ENCODE peak calls at places on chromosomes 6 and 20, in eight cellular contexts. One of them, this sample, is unnamed.

GRCh38 chr6:74066168-74066871 is 370.3 kb downstream of the CD109 start:
- DNase-seq in astrocyte of the cerebellum: no peak
- DNase-seq in omental fat pad: no peak
- DNase-seq in nephron progenitor cell: no peak
- DNase-seq in osteocyte: no peak
- DNase-seq in K562: no peak
- DNase-seq in tibial artery: no peak
- DNase-seq in left ventricle myocardium inferior: no peak
- DNase-seq in this sample: no peak

GRCh38 chr6:89828988-89829590 is 591 bp upstream of the CASP8AP2 start:
- DNase-seq in K562: no peak
- DNase-seq in tibial artery: no peak
- DNase-seq in left ventricle myocardium inferior: no peak
- DNase-seq in astrocyte of the cerebellum: no peak
- DNase-seq in osteocyte: no peak
- DNase-seq in nephron progenitor cell: no peak
- DNase-seq in omental fat pad: no peak
- DNase-seq in this sample: peak

GRCh38 chr20:1280421-1281102 is 14.5 kb downstream of the SNPH start:
- DNase-seq in K562: no peak
- DNase-seq in osteocyte: peak
- DNase-seq in omental fat pad: no peak
- DNase-seq in tibial artery: no peak
- DNase-seq in nephron progenitor cell: no peak
- DNase-seq in left ventricle myocardium inferior: no peak
- DNase-seq in astrocyte of the cerebellum: no peak
- DNase-seq in this sample: no peak

GRCh38 chr6:157274471-157275226 is 48.7 kb downstream of the TMEM242 start:
- DNase-seq in K562: peak
- DNase-seq in nephron progenitor cell: peak
- DNase-seq in left ventricle myocardium inferior: peak
- DNase-seq in tibial artery: peak
- DNase-seq in astrocyte of the cerebellum: peak
- DNase-seq in osteocyte: peak
- DNase-seq in omental fat pad: peak
- DNase-seq in this sample: peak

GRCh38 chr20:19275038-19275629 is 62.7 kb downstream of the SLC24A3 start:
- DNase-seq in astrocyte of the cerebellum: no peak
- DNase-seq in nephron progenitor cell: no peak
- DNase-seq in left ventricle myocardium inferior: no peak
- DNase-seq in omental fat pad: no peak
- DNase-seq in tibial artery: no peak
- DNase-seq in K562: no peak
- DNase-seq in osteocyte: no peak
- DNase-seq in this sample: no peak

GRCh38 chr6:157187182-157188093 is 135.9 kb downstream of the TMEM242 start:
- DNase-seq in left ventricle myocardium inferior: no peak
- DNase-seq in osteocyte: no peak
- DNase-seq in astrocyte of the cerebellum: no peak
- DNase-seq in nephron progenitor cell: peak
- DNase-seq in K562: no peak
- DNase-seq in omental fat pad: no peak
- DNase-seq in tibial artery: no peak
- DNase-seq in this sample: no peak

GRCh38 chr20:18847226-18847625 is 33.6 kb downstream of the SCP2D1 start:
- DNase-seq in omental fat pad: no peak
- DNase-seq in tibial artery: no peak
- DNase-seq in left ventricle myocardium inferior: no peak
- DNase-seq in osteocyte: no peak
- DNase-seq in astrocyte of the cerebellum: no peak
- DNase-seq in K562: no peak
- DNase-seq in nephron progenitor cell: no peak
- DNase-seq in this sample: no peak

GRCh38 chr6:137223370-137224131 is 4.4 kb upstream of the IFNGR1 start:
- DNase-seq in omental fat pad: no peak
- DNase-seq in astrocyte of the cerebellum: no peak
- DNase-seq in K562: peak
- DNase-seq in left ventricle myocardium inferior: no peak
- DNase-seq in osteocyte: no peak
- DNase-seq in tibial artery: peak
- DNase-seq in nephron progenitor cell: no peak
- DNase-seq in this sample: peak

GRCh38 chr20:5996765-5997164 is 46.3 kb downstream of the MCM8 start:
- DNase-seq in left ventricle myocardium inferior: no peak
- DNase-seq in tibial artery: no peak
- DNase-seq in astrocyte of the cerebellum: no peak
- DNase-seq in nephron progenitor cell: no peak
- DNase-seq in osteocyte: no peak
- DNase-seq in omental fat pad: no peak
- DNase-seq in K562: no peak
- DNase-seq in this sample: peak

GRCh38 chr6:17289491-17290106 is 8.4 kb downstream of the RBM24 start:
- DNase-seq in omental fat pad: no peak
- DNase-seq in nephron progenitor cell: no peak
- DNase-seq in tibial artery: peak
- DNase-seq in osteocyte: no peak
- DNase-seq in astrocyte of the cerebellum: no peak
- DNase-seq in K562: no peak
- DNase-seq in left ventricle myocardium inferior: peak
- DNase-seq in this sample: no peak

GRCh38 chr20:3000852-3001523 is 42.4 kb upstream of the GNRH2 start:
- DNase-seq in K562: peak
- DNase-seq in nephron progenitor cell: no peak
- DNase-seq in astrocyte of the cerebellum: no peak
- DNase-seq in left ventricle myocardium inferior: no peak
- DNase-seq in tibial artery: no peak
- DNase-seq in omental fat pad: no peak
- DNase-seq in osteocyte: no peak
- DNase-seq in this sample: no peak

GRCh38 chr20:8073024-8073832 is 53.7 kb upstream of the TMX4 start:
- DNase-seq in omental fat pad: no peak
- DNase-seq in osteocyte: no peak
- DNase-seq in left ventricle myocardium inferior: no peak
- DNase-seq in tibial artery: no peak
- DNase-seq in astrocyte of the cerebellum: peak
- DNase-seq in nephron progenitor cell: no peak
- DNase-seq in K562: no peak
- DNase-seq in this sample: no peak

GRCh38 chr6:145815875-145816274 is 1.3 kb upstream of the FBXO30 start:
- DNase-seq in astrocyte of the cerebellum: no peak
- DNase-seq in omental fat pad: no peak
- DNase-seq in K562: peak
- DNase-seq in tibial artery: no peak
- DNase-seq in osteocyte: no peak
- DNase-seq in nephron progenitor cell: no peak
- DNase-seq in left ventricle myocardium inferior: no peak
- DNase-seq in this sample: peak

GRCh38 chr20:51036226-51036625 is 13.3 kb upstream of the KCNG1 start:
- DNase-seq in osteocyte: no peak
- DNase-seq in left ventricle myocardium inferior: no peak
- DNase-seq in K562: no peak
- DNase-seq in nephron progenitor cell: no peak
- DNase-seq in omental fat pad: no peak
- DNase-seq in tibial artery: no peak
- DNase-seq in astrocyte of the cerebellum: no peak
- DNase-seq in this sample: no peak

GRCh38 chr20:47464380-47465101 is 37.1 kb upstream of the NCOA3 start:
- DNase-seq in left ventricle myocardium inferior: peak
- DNase-seq in K562: no peak
- DNase-seq in astrocyte of the cerebellum: peak
- DNase-seq in omental fat pad: peak
- DNase-seq in nephron progenitor cell: no peak
- DNase-seq in tibial artery: peak
- DNase-seq in osteocyte: peak
- DNase-seq in this sample: no peak

GRCh38 chr6:30769088-30769852 is 24.9 kb upstream of the IER3 start:
- DNase-seq in tibial artery: peak
- DNase-seq in K562: peak
- DNase-seq in astrocyte of the cerebellum: peak
- DNase-seq in nephron progenitor cell: peak
- DNase-seq in left ventricle myocardium inferior: no peak
- DNase-seq in omental fat pad: peak
- DNase-seq in osteocyte: peak
- DNase-seq in this sample: peak

GRCh38 chr20:57495978-57496377 is 29.0 kb downstream of the CTCFL start:
- DNase-seq in left ventricle myocardium inferior: no peak
- DNase-seq in nephron progenitor cell: no peak
- DNase-seq in omental fat pad: no peak
- DNase-seq in osteocyte: no peak
- DNase-seq in astrocyte of the cerebellum: no peak
- DNase-seq in K562: no peak
- DNase-seq in tibial artery: no peak
- DNase-seq in this sample: no peak

GRCh38 chr6:62891065-62891647 is 320.1 kb upstream of the FKBP1C start:
- DNase-seq in nephron progenitor cell: no peak
- DNase-seq in astrocyte of the cerebellum: no peak
- DNase-seq in left ventricle myocardium inferior: no peak
- DNase-seq in omental fat pad: no peak
- DNase-seq in osteocyte: no peak
- DNase-seq in K562: no peak
- DNase-seq in tibial artery: no peak
- DNase-seq in this sample: no peak

GRCh38 chr20:21322083-21322710 is 19.1 kb downstream of the XRN2 start:
- DNase-seq in K562: no peak
- DNase-seq in left ventricle myocardium inferior: no peak
- DNase-seq in omental fat pad: no peak
- DNase-seq in tibial artery: no peak
- DNase-seq in astrocyte of the cerebellum: no peak
- DNase-seq in osteocyte: no peak
- DNase-seq in nephron progenitor cell: no peak
- DNase-seq in this sample: no peak

DNA sequence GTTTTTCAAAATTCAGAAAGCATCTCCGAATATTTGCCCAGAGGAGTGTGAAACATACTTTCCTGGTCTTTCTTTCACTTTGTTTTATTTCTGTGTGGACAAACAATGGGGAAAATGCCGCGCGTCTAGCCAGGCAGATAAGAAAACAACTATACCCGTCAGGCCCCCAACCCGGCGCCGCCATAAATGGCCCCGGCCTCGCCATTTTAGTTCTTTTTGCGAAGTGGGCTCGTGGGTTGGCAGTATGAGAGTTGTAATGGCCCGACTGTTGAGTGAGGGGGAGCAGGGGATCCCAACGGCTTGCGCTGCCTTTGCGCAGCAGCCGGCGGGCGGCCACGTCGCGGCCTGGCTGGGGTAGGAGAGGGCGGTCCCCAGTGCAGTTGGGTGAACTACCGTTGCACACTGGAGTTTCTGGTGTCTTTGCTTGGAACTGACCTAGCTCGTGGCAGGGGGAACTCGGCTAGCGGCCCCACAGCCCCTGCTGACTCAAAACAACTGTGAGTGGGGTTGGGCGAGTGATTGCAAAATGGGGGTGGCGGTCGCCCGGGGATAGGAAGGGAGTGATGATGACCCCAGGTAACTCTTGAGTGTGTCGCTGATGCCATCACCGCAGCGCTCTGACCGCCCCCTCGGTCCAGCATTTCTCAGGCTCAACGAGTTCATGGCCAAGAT is 7.3 kb downstream of the HSPA1B start:
- DNase-seq in astrocyte of the cerebellum: no peak
- DNase-seq in osteocyte: peak
- DNase-seq in tibial artery: peak
- DNase-seq in K562: peak
- DNase-seq in nephron progenitor cell: peak
- DNase-seq in left ventricle myocardium inferior: peak
- DNase-seq in omental fat pad: no peak
- DNase-seq in this sample: peak
- TF ChIP-seq CTCF in astrocyte of the cerebellum: no peak
- TF ChIP-seq CTCF in osteocyte: no peak
- TF ChIP-seq CTCF in tibial artery: no peak
- TF ChIP-seq CTCF in K562: peak
- TF ChIP-seq CTCF in nephron progenitor cell: no peak
- TF ChIP-seq CTCF in left ventricle myocardium inferior: no peak
- TF ChIP-seq CTCF in omental fat pad: no peak
- TF ChIP-seq CTCF in this sample: no peak

GRCh38 chr20:37941332-37941731 is 38.4 kb downstream of the VSTM2L start:
- DNase-seq in left ventricle myocardium inferior: no peak
- DNase-seq in K562: peak
- DNase-seq in omental fat pad: peak
- DNase-seq in tibial artery: no peak
- DNase-seq in astrocyte of the cerebellum: no peak
- DNase-seq in osteocyte: no peak
- DNase-seq in nephron progenitor cell: no peak
- DNase-seq in this sample: no peak
- TF ChIP-seq CTCF in left ventricle myocardium inferior: peak
- TF ChIP-seq CTCF in K562: peak
- TF ChIP-seq CTCF in omental fat pad: no peak
- TF ChIP-seq CTCF in tibial artery: no peak
- TF ChIP-seq CTCF in astrocyte of the cerebellum: no peak
- TF ChIP-seq CTCF in osteocyte: peak
- TF ChIP-seq CTCF in nephron progenitor cell: no peak
- TF ChIP-seq CTCF in this sample: no peak

DNA sequence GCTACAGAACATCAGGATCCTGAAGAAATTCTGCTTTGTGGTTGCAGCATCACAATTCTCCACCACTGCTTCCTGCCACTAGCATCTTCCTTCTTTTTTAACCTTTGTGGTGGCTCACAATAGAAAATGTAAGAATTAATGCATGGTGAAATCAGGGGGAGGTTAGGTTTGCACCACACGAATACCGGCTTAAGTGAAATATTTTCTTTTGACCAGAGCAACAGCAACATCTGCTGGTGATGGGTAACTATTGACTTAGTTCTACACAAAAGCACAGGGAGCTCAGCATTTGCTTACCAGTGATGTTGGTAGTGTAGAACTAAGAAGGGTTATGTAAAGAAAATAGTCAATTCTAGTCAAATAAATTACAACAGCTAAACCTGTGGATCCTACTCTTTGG is 280.5 kb downstream of the SYNE1 start:
- DNase-seq in nephron progenitor cell: no peak
- DNase-seq in left ventricle myocardium inferior: no peak
- DNase-seq in tibial artery: no peak
- DNase-seq in osteocyte: no peak
- DNase-seq in K562: peak
- DNase-seq in astrocyte of the cerebellum: peak
- DNase-seq in omental fat pad: no peak
- DNase-seq in this sample: peak
- TF ChIP-seq CTCF in nephron progenitor cell: peak
- TF ChIP-seq CTCF in left ventricle myocardium inferior: peak
- TF ChIP-seq CTCF in tibial artery: peak
- TF ChIP-seq CTCF in osteocyte: peak
- TF ChIP-seq CTCF in K562: peak
- TF ChIP-seq CTCF in astrocyte of the cerebellum: peak
- TF ChIP-seq CTCF in omental fat pad: no peak
- TF ChIP-seq CTCF in this sample: peak

DNA sequence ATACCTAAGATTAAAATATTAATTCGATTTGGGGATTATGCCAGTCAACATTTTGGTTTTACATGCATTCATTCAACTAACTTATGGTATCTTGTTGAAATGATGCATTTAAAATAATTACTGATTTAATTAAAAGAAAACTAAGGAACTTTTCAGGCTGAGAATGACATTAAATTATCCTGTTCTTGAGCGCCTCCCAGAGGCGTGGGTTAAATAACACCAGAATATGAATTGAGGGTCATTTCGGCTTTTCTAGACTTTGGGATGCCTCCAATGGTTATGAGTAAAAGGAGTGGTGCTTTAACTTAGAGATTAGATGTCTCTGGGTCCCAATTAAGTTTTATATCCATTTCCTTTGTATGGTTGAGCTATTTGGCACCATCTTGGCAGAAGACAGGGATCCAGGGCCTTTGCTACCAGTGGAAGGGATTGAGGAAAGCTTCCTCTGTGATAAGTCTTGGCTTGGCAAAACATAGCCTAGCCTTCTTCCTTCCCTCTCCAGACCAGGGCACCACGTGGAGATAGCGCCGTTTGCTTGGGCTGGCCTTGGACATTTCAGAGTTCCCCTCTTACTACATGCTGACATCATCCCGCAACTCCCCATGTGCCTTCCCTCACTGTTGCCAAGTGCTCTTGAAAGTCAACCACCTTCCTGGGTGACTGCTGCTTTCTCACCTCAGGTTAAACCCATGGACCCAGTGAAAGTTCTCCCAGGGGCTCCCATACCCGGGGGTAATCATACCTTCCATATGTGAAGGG is 28.7 kb downstream of the GNAS start:
- DNase-seq in tibial artery: no peak
- DNase-seq in K562: no peak
- DNase-seq in left ventricle myocardium inferior: no peak
- DNase-seq in omental fat pad: no peak
- DNase-seq in nephron progenitor cell: no peak
- DNase-seq in astrocyte of the cerebellum: no peak
- DNase-seq in osteocyte: peak
- DNase-seq in this sample: peak
- TF ChIP-seq CTCF in tibial artery: no peak
- TF ChIP-seq CTCF in K562: peak
- TF ChIP-seq CTCF in left ventricle myocardium inferior: no peak
- TF ChIP-seq CTCF in omental fat pad: no peak
- TF ChIP-seq CTCF in nephron progenitor cell: no peak
- TF ChIP-seq CTCF in astrocyte of the cerebellum: no peak
- TF ChIP-seq CTCF in osteocyte: peak
- TF ChIP-seq CTCF in this sample: peak

This sample was measured in activated CD8-positive, alpha-beta T cell treated with anti-CD3 and anti-CD28 coated beads for 36 hours.